ENCODE peak calls at places on chromosome 6, in four cellular contexts. W is fibroblast of the conjunctiva, O is lower lobe of right lung, V is midbrain. U is an unnamed sample.

GRCh38 chr6:72689107-72689954 is 67.5 kb downstream of the KCNQ5 start:
- DNase-seq in W (no peak), O (no peak), V (no peak), U (no peak)

GRCh38 chr6:35049885-35050284 is 91.3 kb downstream of the TCP11 start:
- DNase-seq in W (peak), O (no peak), V (peak), U (no peak)

GRCh38 chr6:15577106-15577505 is 85.7 kb downstream of the DTNBP1 start:
- DNase-seq in W (no peak), O (no peak), V (no peak), U (no peak)

GRCh38 chr6:159729598-159729997 is 2.3 kb downstream of the WTAP start:
- DNase-seq in W (no peak), O (no peak), V (no peak), U (no peak)

GRCh38 chr6:112441607-112442006 is 94.5 kb downstream of the RFPL4B start:
- DNase-seq in W (peak), O (no peak), V (no peak), U (no peak)

GRCh38 chr6:74752303-74752702 is 453.6 kb downstream of the COL12A1 start:
- DNase-seq in W (no peak), O (no peak), V (no peak), U (no peak)

GRCh38 chr6:34174846-34175399 is 29.0 kb upstream of the GRM4 start:
- DNase-seq in W (no peak), O (no peak), V (no peak), U (no peak)

GRCh38 chr6:31114970-31115849 is 610 bp downstream of the PSORS1C1 start:
- DNase-seq in W (peak), O (no peak), V (peak), U (no peak)

GRCh38 chr6:169960891-169961611 is 209.6 kb downstream of the ERMARD start:
- DNase-seq in W (no peak), O (no peak), V (no peak), U (no peak)

GRCh38 chr6:5653801-5654200 is 352.9 kb downstream of the NRN1 start:
- DNase-seq in W (no peak), O (no peak), V (no peak), U (no peak)

GRCh38 chr6:7087491-7087979 is 20.2 kb upstream of the RREB1 start:
- DNase-seq in W (no peak), O (no peak), V (no peak), U (no peak)

GRCh38 chr6:167832497-167833395 is 6.0 kb downstream of the AFDN start:
- DNase-seq in W (no peak), O (no peak), V (no peak), U (no peak)

U was measured in thoracic aorta.